ENCODE peak calls at places on chromosomes 5 and 9, in six cellular contexts. X is lower lobe of right lung, N is fibroblast of pulmonary artery, H is IMR-90, J is lung, G is choroid plexus epithelial cell. E is an unnamed sample.

GRCh38 chr5:98464737-98465330 is 308.6 kb upstream of the RGMB start:
- DNase-seq in X (no peak), H (no peak), N (peak), J (no peak), G (no peak), E (no peak)

GRCh38 chr5:71825992-71826391 is 106.9 kb downstream of the CARTPT start:
- DNase-seq in H (no peak), G (no peak), J (no peak), N (no peak), X (no peak), E (no peak)

GRCh38 chr5:133365326-133365725 is 247.0 kb downstream of the FSTL4 start:
- DNase-seq in X (no peak), H (no peak), J (no peak), G (no peak), N (no peak), E (no peak)

GRCh38 chr5:56259002-56259511 is 25.9 kb upstream of the ANKRD55 start:
- DNase-seq in X (no peak), N (peak), H (peak), J (no peak), G (peak), E (peak)

GRCh38 chr9:107737987-107738743 is 248.6 kb upstream of the KLF4 start:
- DNase-seq in H (peak), N (peak), X (no peak), G (peak), J (no peak), E (peak)

GRCh38 chr5:125054106-125054505 is 307.7 kb upstream of the ZNF608 start:
- DNase-seq in J (no peak), G (no peak), N (no peak), X (no peak), H (peak), E (no peak)

GRCh38 chr9:123339666-123340414 is 16.2 kb upstream of the CRB2 start:
- DNase-seq in H (no peak), X (no peak), N (no peak), G (peak), J (no peak), E (no peak)

GRCh38 chr5:129904102-129904666 is at the start of gene CHSY3:
- DNase-seq in H (peak), N (peak), G (peak), J (peak), X (peak), E (peak)

GRCh38 chr9:16425572-16425971 is 444.9 kb downstream of the BNC2 start:
- DNase-seq in X (no peak), H (peak), J (no peak), G (peak), N (peak), E (peak)

GRCh38 chr5:6950872-6951271 is 237.6 kb downstream of the TENT4A start:
- DNase-seq in H (no peak), J (no peak), X (no peak), G (no peak), N (no peak), E (no peak)
- TF ChIP-seq CTCF in H (no peak), J (no peak), X (no peak), G (no peak), N (no peak), E (no peak)

DNA sequence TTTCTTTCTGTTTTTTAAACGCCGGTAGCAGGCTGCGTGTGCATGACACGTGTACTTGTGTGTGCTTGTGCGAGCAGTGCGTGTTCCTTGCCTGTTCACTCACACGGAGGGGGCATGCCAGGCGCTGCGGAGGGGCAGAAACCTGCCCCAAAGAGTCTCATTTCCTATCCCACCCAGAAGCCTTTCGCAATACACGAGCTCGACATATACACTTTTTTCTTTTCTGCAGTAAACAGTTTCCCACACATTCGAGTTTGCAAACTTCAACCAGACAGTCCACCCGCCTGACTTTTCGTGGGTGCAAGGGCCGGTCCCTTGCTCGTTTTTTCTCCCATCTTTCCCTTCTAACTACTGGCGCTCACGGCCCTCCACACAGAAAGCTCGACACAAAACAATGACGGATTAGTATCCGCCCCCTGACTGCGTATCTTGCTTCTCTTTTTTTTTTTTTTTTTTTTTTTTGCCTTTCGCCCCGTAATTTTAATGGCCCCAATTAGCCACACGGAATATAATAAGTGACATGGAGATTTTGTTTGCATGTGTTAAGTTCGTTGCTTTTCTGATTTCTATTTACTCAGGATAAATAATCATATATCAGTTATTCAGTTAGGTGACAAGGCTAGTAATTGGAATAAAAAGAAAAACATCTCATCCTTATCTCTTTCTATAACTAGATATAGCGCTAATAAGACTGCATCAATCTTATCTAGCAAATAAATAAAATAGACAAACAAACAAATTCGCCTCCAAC is 5.3 kb upstream of the OTP start:
- DNase-seq in J (no peak), G (no peak), H (no peak), N (no peak), X (no peak), E (no peak)
- H3K4me3 ChIP-seq in J (no peak), G (no peak), H (no peak), N (no peak), X (no peak), E (no peak)

DNA sequence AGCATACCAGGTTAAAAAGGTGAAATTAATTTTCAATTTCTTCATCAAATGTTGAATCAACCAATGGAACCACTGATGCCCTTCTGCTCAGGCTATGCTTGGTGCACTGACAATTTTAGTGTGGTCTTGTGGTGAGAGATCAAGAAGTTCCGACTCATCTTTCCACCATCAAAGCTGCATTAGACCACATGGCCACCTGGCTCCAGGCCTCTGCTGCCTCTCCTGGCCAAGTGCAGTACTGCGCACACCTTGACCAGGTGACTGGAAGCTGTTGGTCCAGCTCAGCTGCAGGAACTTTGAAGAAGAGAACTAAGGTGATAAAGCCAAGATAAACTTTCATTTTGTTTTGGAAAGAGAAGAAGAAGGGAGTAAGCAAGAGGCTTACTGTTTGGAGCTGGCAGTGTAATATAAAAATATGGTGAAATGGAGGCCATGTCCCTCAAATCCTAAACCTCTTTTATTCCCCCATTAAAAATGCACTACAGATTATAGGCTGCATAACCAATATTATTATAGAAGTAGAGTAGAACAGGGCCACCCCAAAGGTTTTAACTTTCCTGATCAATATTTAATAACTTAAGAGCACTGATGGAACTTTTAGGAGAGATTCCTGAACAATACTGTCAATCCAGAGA is 315.5 kb upstream of the C9orf72 start:
- DNase-seq in X (no peak), G (peak), J (no peak), N (peak), H (no peak), E (no peak)
- TF ChIP-seq CTCF in X (peak), G (peak), J (peak), N (peak), H (peak), E (peak)

GRCh38 chr9:101737705-101738565 is 512 bp downstream of the GRIN3A start:
- DNase-seq in H (no peak), N (no peak), J (no peak), G (no peak), X (peak), E (no peak)
- H3K4me3 ChIP-seq in H (no peak), N (no peak), J (no peak), G (no peak), X (peak), E (no peak)

GRCh38 chr5:126848253-126848652 is 71.3 kb downstream of the LMNB1 start:
- DNase-seq in N (no peak), J (no peak), H (no peak), G (no peak), X (no peak), E (no peak)

GRCh38 chr5:126849101-126849678 is 72.3 kb downstream of the LMNB1 start:
- DNase-seq in G (peak), X (no peak), N (peak), J (no peak), H (peak), E (peak)

GRCh38 chr5:126847318-126848221 is 70.6 kb downstream of the LMNB1 start:
- DNase-seq in H (no peak), X (no peak), N (no peak), G (no peak), J (no peak), E (no peak)

GRCh38 chr5:126846756-126847155 is 69.8 kb downstream of the LMNB1 start:
- DNase-seq in X (no peak), G (no peak), N (no peak), H (no peak), J (no peak), E (no peak)

GRCh38 chr5:126846344-126846743 is 69.4 kb downstream of the LMNB1 start:
- DNase-seq in G (peak), H (peak), J (no peak), N (peak), X (no peak), E (peak)
- TF ChIP-seq CTCF in G (peak), H (peak), J (no peak), N (peak), X (peak), E (peak)

E was measured in fibroblast of villous mesenchyme.